ENCODE peak calls at places on chromosomes 13 and 19, in ten cellular contexts. C, W, I, P, L, Y, B, R, X and Z are unnamed samples.

GRCh38 chr19:45632468-45633196 is 6.6 kb downstream of the EML2 start:
- DNase-seq in W (no peak), X (peak; percentile 98), I (peak; percentile 82), C (peak; percentile 79), R (peak; percentile 99), P (peak; percentile 52), L (peak; percentile 93), B (no peak), Y (peak; percentile 8), Z (peak; percentile 94)

GRCh38 chr19:49496574-49497008 is 357 bp downstream of the RPS11 start:
- DNase-seq in B (no peak), I (no peak), X (no peak), C (no peak), R (no peak), W (no peak), Y (no peak), L (no peak), P (no peak), Z (no peak)

GRCh38 chr19:9309974-9310446 is 372 bp upstream of the ZNF699 start:
- DNase-seq in P (no peak), C (peak; percentile 94), W (peak; percentile 86), X (no peak), B (no peak), L (peak; percentile 99), I (peak; percentile 94), R (peak; percentile 94), Y (no peak), Z (peak; percentile 95)

GRCh38 chr19:7933411-7933810 is 7.5 kb upstream of the CTXN1 start:
- DNase-seq in C (no peak), X (no peak), W (no peak), I (no peak), B (no peak), Y (no peak), L (peak; percentile 41), P (no peak), R (no peak), Z (no peak)

GRCh38 chr13:58882556-58882955 is 1251.0 kb downstream of the PCDH17 start:
- DNase-seq in I (no peak), X (no peak), B (no peak), L (no peak), W (no peak), R (no peak), P (no peak), C (no peak), Y (no peak), Z (no peak)

GRCh38 chr13:34435338-34435737 is 506.7 kb upstream of the NBEA start:
- DNase-seq in X (no peak), W (no peak), Y (no peak), L (no peak), I (no peak), B (no peak), R (peak; percentile 27), P (no peak), C (no peak), Z (no peak)

GRCh38 chr13:50539791-50540530 is 303.5 kb downstream of the DLEU7 start:
- DNase-seq in L (no peak), I (no peak), W (no peak), B (no peak), R (no peak), Y (no peak), P (no peak), C (no peak), X (no peak), Z (no peak)

GRCh38 chr13:44629465-44630183 is 53.5 kb upstream of the TSC22D1 start:
- DNase-seq in B (no peak), R (peak; percentile 68), L (no peak), P (no peak), X (no peak), C (no peak), I (no peak), W (no peak), Y (no peak), Z (no peak)

GRCh38 chr19:10356431-10356830 is 17.0 kb upstream of the ICAM3 start:
- DNase-seq in X (no peak), L (no peak), W (no peak), R (no peak), Y (no peak), C (no peak), P (no peak), I (no peak), B (no peak), Z (no peak)

GRCh38 chr19:49058592-49058991 is 1.0 kb upstream of the CGB7 start:
- DNase-seq in P (no peak), X (peak; percentile 20), R (peak; percentile 53), Y (no peak), W (no peak), L (no peak), I (no peak), B (no peak), C (no peak), Z (no peak)

GRCh38 chr13:26558074-26558805 is 757 bp downstream of the WASF3 start:
- DNase-seq in C (peak; percentile 46), R (peak; percentile 30), P (no peak), Y (no peak), B (no peak), I (no peak), L (peak; percentile 36), W (no peak), X (peak; percentile 17), Z (peak; percentile 47)

GRCh38 chr19:45782162-45782623 is at the start of gene DMPK:
- DNase-seq in X (peak; percentile 37), B (no peak), C (no peak), I (peak; percentile 84), L (no peak), Y (no peak), W (no peak), R (no peak), P (no peak), Z (peak; percentile 78)

GRCh38 chr13:96421314-96421713 is 331.4 kb downstream of the HS6ST3 start:
- DNase-seq in W (no peak), L (no peak), Y (no peak), R (no peak), B (no peak), C (no peak), X (no peak), P (no peak), I (no peak), Z (no peak)

DNA sequence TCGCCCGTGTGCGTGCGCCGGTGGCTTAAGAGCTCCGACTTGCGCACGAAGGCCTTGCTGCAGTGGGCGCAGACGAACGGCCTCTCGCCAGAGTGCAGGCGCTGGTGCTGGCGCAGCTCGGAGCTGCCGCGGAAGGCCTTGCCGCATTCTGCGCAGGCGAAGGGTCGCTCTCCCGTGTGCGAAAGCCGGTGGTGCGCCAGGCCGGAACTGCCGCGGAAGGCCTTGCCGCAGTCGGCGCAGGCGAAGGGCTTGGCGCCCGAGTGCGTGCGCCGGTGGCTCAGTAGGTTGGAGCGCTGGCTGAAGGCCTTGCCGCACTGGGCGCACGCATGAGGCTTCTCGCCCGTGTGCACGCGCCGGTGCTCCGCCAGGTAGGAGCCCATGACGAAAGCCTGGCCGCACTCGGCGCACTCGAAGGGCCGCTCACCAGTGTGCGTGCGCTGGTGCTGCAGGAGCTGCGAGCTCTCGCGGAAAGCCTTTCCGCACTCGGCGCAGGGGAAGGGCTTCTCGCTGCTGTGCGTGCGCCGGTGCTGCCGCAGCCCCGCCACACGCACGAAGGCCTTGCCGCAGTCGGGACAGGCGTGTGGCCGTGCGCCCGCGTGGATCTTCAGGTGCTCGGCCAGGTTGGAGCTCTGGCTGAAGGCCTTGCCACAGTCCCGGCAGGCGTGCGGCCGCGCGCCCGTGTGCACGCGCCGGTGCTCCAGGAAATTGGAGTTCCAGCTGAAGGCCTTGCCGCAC is 3.1 kb upstream of the A1BG start:
- DNase-seq in P (no peak), X (peak; percentile 18), W (no peak), C (peak; percentile 45), L (peak; percentile 82), I (no peak), B (peak; percentile 30), Y (peak; percentile 49), R (no peak), Z (no peak)
- H3K4me3 ChIP-seq in P (peak overlapping the region; percentile 28), X (no peak overlapping the region), W (peak overlapping the region; percentile 6), C (peak overlapping the region; percentile 46), L (peak overlapping the region; percentile 52), I (peak overlapping the region; percentile 62), B (peak overlapping the region; percentile 57), Y (peak overlapping the region; percentile 47), R (no peak overlapping the region), Z (no peak overlapping the region)

DNA sequence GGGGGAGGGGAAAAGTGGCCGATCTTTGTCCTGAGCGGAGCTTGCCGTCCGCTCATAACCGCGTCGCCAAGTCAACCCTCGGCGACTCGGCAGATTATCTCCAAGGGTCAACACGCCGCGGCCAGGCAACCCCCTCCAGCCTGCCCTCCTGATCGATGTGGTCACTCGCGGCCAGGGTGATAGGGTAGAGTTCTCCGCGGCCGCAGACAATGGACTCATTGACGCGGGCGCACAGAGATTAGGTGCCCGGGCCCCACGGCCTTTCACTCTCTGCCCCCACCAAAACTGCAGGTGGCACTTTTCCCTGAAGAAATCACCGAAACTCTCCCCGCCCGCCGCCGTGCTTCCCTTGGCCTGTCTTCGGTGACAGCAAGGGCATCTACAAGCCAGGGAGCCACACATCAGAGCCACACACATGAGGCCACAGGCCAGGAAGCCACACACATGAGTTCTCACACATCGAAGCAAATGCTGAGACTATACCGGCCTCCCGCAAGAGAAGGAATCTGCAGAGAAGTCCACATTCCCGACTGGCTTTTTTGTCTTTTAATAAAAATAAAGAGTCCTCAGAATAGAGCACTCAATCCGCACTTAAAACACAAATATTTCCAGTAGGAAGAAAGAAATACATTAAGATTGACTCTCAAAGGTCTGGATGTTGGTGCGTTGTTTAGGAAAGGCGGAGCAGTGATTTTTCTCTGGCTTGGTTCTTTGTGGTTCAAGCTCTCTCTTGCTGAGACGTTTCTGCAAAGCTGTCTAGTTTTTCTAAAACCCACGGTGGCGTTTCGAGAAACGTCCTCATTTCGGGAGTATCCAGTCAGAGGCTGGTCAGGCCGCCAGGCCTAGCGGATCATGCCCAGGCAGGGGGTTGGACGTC is 1.5 kb upstream of the PDX1 start:
- DNase-seq in W (no peak), P (peak; percentile 56), B (no peak), R (no peak), I (no peak), Y (no peak), X (no peak), L (peak; percentile 35), C (no peak), Z (no peak)
- H3K27me3 ChIP-seq in W (peaks cover 18% of the 10 kb centered on the region), P (no peaks in the 10 kb centered on the region), B (peaks cover 6% of the 10 kb centered on the region), R (peaks cover 2% of the 10 kb centered on the region), I (peaks cover 100% of the 10 kb centered on the region), Y (peaks cover 47% of the 10 kb centered on the region), X (peaks cover 53% of the 10 kb centered on the region), L (peaks cover 100% of the 10 kb centered on the region), C (peaks cover 100% of the 10 kb centered on the region), Z (no peaks in the 10 kb centered on the region)

GRCh38 chr19:2494084-2494446 is 18.1 kb downstream of the GADD45B start:
- DNase-seq in X (peak; percentile 34), R (peak; percentile 52), W (no peak), P (no peak), I (no peak), L (no peak), C (no peak), B (no peak), Y (no peak), Z (no peak)
- H3K4me3 ChIP-seq in X (no peak overlapping the region), R (no peak overlapping the region), W (no peak overlapping the region), P (peak overlapping the region; percentile 51), I (peak overlapping the region; percentile 68), L (peak overlapping the region; percentile 60), C (peak overlapping the region; percentile 60), B (peak overlapping the region; percentile 77), Y (peak overlapping the region; percentile 77), Z (no peak overlapping the region)

DNA sequence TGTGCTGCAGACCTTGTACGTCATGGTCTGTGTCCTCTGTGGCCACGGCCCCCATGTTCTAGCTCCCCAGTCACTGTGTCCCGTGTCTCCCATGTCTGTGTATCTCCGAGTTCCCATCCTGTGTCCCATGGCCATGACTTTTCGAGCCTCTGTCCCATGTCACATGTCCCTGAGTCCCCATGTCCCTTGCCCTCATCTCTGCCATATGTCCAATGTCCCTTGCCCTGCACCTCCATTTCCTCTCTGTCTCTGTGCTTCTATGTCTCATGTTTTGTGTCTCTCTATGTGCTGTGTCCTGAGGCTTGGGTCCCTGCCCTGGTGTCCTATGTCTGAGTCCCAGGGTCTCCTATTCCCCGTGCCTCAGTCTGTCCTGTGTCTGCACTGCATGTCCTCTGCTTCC is 2.0 kb downstream of the ATP4A start:
- DNase-seq in I (no peak), R (no peak), Y (no peak), W (no peak), P (no peak), X (no peak), L (no peak), C (no peak), B (no peak), Z (no peak)
- H3K27me3 ChIP-seq in I (peaks cover 14% of the 10 kb centered on the region), R (peaks cover 19% of the 10 kb centered on the region), Y (peaks cover 11% of the 10 kb centered on the region), W (no peaks in the 10 kb centered on the region), P (peaks cover 3% of the 10 kb centered on the region), X (no peaks in the 10 kb centered on the region), L (peaks cover 10% of the 10 kb centered on the region), C (peaks cover 37% of the 10 kb centered on the region), B (no peaks in the 10 kb centered on the region), Z (no peaks in the 10 kb centered on the region)